ENCODE peak calls at places on chromosomes 5 and 9, in six cellular contexts. R is stomach, U is HL-60, Q is GM23338, H is H1, Z is prostate gland. N is an unnamed sample. For H3K27me3, the result is how much of the 10 kb centered on the place peaks cover.

GRCh38 chr9:81906656-81907055 is 21.6 kb upstream of the SPATA31D4 start:
- DNase-seq in R (no peak), U (no peak), Q (no peak), H (no peak), Z (no peak), N (no peak)

GRCh38 chr9:125536184-125537152 is 170.5 kb downstream of the MAPKAP1 start:
- DNase-seq in R (no peak), U (no peak), Q (no peak), H (no peak), Z (no peak), N (no peak)

GRCh38 chr9:131739192-131739961 is 499 bp downstream of the RAPGEF1 start:
- DNase-seq in R (peak), U (no peak), Q (peak), H (peak), Z (no peak), N (no peak)

GRCh38 chr5:114450516-114450909 is 88.6 kb downstream of the KCNN2 start:
- DNase-seq in R (no peak), U (no peak), Q (no peak), H (no peak), Z (no peak), N (no peak)

GRCh38 chr9:124256517-124257069 is 1.2 kb upstream of the NEK6 start:
- DNase-seq in R (no peak), U (no peak), Q (no peak), H (no peak), Z (no peak), N (no peak)

GRCh38 chr5:95543017-95543705 is 11.6 kb downstream of the SKIC3 start:
- DNase-seq in R (no peak), U (no peak), Q (no peak), H (no peak), Z (peak), N (no peak)

GRCh38 chr5:79133121-79133656 is 21.6 kb downstream of the BHMT start:
- DNase-seq in R (no peak), U (no peak), Q (peak), H (no peak), Z (no peak), N (no peak)

GRCh38 chr5:171630047-171630669 is 155.5 kb upstream of the SMIM23 start:
- DNase-seq in R (peak), U (no peak), Q (peak), H (peak), Z (peak), N (no peak)

GRCh38 chr9:87213948-87214347 is 266.6 kb upstream of the GAS1 start:
- DNase-seq in R (no peak), U (no peak), Q (no peak), H (no peak), Z (no peak), N (no peak)

GRCh38 chr9:134376386-134377142 is 50.3 kb downstream of the RXRA start:
- DNase-seq in R (no peak), U (no peak), Q (no peak), H (no peak), Z (no peak), N (no peak)

GRCh38 chr5:151047814-151048425 is 27.5 kb downstream of the GPX3 start:
- DNase-seq in R (no peak), U (no peak), Q (peak), H (peak), Z (no peak), N (no peak)

GRCh38 chr9:88462191-88462590 is 72.8 kb upstream of the NXNL2 start:
- DNase-seq in R (no peak), U (no peak), Q (no peak), H (no peak), Z (no peak), N (no peak)

GRCh38 chr9:15142903-15143534 is 164.0 kb downstream of the TTC39B start:
- DNase-seq in R (no peak), U (no peak), Q (peak), H (no peak), Z (no peak), N (no peak)

GRCh38 chr5:68379275-68380026 is 163.9 kb downstream of the PIK3R1 start:
- DNase-seq in R (no peak), U (no peak), Q (no peak), H (no peak), Z (peak), N (no peak)

GRCh38 chr5:150021491-150022162 is 21.1 kb downstream of the HMGXB3 start:
- DNase-seq in R (no peak), U (no peak), Q (peak), H (no peak), Z (peak), N (no peak)

GRCh38 chr5:51380603-51381207 is 2.5 kb upstream of the ISL1 start:
- DNase-seq in R (peak), U (no peak), Q (peak), H (no peak), Z (no peak), N (no peak)

GRCh38 chr9:130197888-130198287 is 25.7 kb downstream of the NCS1 start:
- DNase-seq in R (peak), U (no peak), Q (no peak), H (no peak), Z (no peak), N (no peak)

GRCh38 chr5:105168806-105169205 is 1606.2 kb upstream of the NUDT12 start:
- DNase-seq in R (no peak), U (no peak), Q (no peak), H (no peak), Z (no peak), N (no peak)

GRCh38 chr9:98995059-98995665 is 51.5 kb downstream of the COL15A1 start:
- DNase-seq in R (peak), U (no peak), Q (no peak), H (no peak), Z (no peak), N (no peak)

GRCh38 chr9:117672397-117672796 is 31.8 kb upstream of the TLR4 start:
- DNase-seq in R (no peak), U (no peak), Q (no peak), H (no peak), Z (no peak), N (no peak)

GRCh38 chr5:138716456-138716924 is 36.7 kb upstream of the CTNNA1 start:
- DNase-seq in R (no peak), U (no peak), Q (peak), H (peak), Z (peak), N (no peak)

GRCh38 chr9:86487222-86487841 is 133.1 kb upstream of the TUT7 start:
- DNase-seq in R (no peak), U (no peak), Q (peak), H (no peak), Z (no peak), N (no peak)

GRCh38 chr9:20621553-20622329 is 558 bp downstream of the MLLT3 start:
- DNase-seq in R (peak), U (peak), Q (peak), H (peak), Z (peak), N (peak)

GRCh38 chr5:119312403-119312802 is 43.4 kb upstream of the TNFAIP8 start:
- DNase-seq in R (no peak), U (no peak), Q (no peak), H (no peak), Z (no peak), N (no peak)

GRCh38 chr9:77935974-77936373 is 95.6 kb downstream of the GNAQ start:
- DNase-seq in R (no peak), U (no peak), Q (no peak), H (no peak), Z (no peak), N (no peak)

GRCh38 chr5:86909461-86909881 is 291.7 kb downstream of the COX7C start:
- DNase-seq in R (no peak), U (no peak), Q (no peak), H (no peak), Z (no peak), N (no peak)

GRCh38 chr5:154962494-154962893 is 21.6 kb downstream of the MRPL22 start:
- DNase-seq in R (no peak), U (no peak), Q (no peak), H (no peak), Z (no peak), N (no peak)

GRCh38 chr5:39992617-39993203 is 567.9 kb upstream of the DAB2 start:
- DNase-seq in R (no peak), U (no peak), Q (no peak), H (no peak), Z (no peak), N (no peak)

GRCh38 chr5:130324953-130325671 is 420.8 kb downstream of the CHSY3 start:
- DNase-seq in R (no peak), U (no peak), Q (no peak), H (no peak), Z (no peak), N (no peak)

GRCh38 chr5:130323804-130324454 is 419.7 kb downstream of the CHSY3 start:
- DNase-seq in R (no peak), U (peak), Q (no peak), H (no peak), Z (no peak), N (no peak)

GRCh38 chr5:130316971-130317421 is 412.7 kb downstream of the CHSY3 start:
- DNase-seq in R (no peak), U (no peak), Q (no peak), H (no peak), Z (no peak), N (no peak)

GRCh38 chr5:130321931-130322330 is 417.7 kb downstream of the CHSY3 start:
- DNase-seq in R (no peak), U (no peak), Q (no peak), H (no peak), Z (no peak), N (no peak)
- TF ChIP-seq POLR2AphosphoS5 in R (no peak), U (no peak), Q (no peak), H (no peak), Z (no peak), N (no peak)

GRCh38 chr5:135159626-135160025 is 125.6 kb upstream of the PITX1 start:
- DNase-seq in R (no peak), U (no peak), Q (no peak), H (no peak), Z (no peak), N (no peak)
- H3K27me3 ChIP-seq in R (under half), U (under half), Q (under half), H (under half), Z (under half), N (under half)

GRCh38 chr5:176533894-176534611 is 3.1 kb downstream of the RNF44 start:
- DNase-seq in R (peak), U (no peak), Q (no peak), H (no peak), Z (no peak), N (no peak)

GRCh38 chr5:176535655-176536131 is 1.5 kb downstream of the RNF44 start:
- DNase-seq in R (no peak), U (no peak), Q (no peak), H (no peak), Z (no peak), N (no peak)

GRCh38 chr5:176533390-176533789 is 3.8 kb downstream of the RNF44 start:
- DNase-seq in R (no peak), U (peak), Q (no peak), H (no peak), Z (no peak), N (no peak)

GRCh38 chr5:176535101-176535654 is 2.0 kb downstream of the RNF44 start:
- DNase-seq in R (no peak), U (no peak), Q (no peak), H (no peak), Z (peak), N (no peak)

DNA sequence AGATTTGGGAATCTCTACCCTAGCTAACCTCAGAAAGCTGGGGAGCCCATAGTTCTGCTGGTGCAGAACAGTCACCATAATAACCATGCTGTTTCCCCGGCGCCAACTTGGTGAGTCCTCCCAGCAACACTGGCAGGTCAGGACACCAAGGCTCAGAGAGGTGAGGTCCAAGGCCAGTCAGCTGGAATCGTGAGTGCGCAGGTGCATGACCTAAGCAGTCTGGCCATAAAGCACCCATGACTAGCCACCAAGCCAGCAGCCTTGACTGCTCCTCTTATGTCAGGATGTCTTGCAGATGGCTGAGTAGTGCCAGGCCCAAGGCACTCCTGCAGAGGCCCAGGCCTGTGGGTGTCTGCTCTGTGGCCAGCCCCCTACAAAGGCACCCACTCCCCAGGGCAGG is 2.6 kb downstream of the RNF44 start:
- DNase-seq in R (no peak), U (no peak), Q (no peak), H (no peak), Z (no peak), N (no peak)
- TF ChIP-seq POLR2AphosphoS5 in R (no peak), U (no peak), Q (no peak), H (peak), Z (no peak), N (no peak)

GRCh38 chr5:178587793-178588611 is 2.2 kb downstream of the COL23A1 start:
- DNase-seq in R (no peak), U (no peak), Q (no peak), H (no peak), Z (peak), N (no peak)
- H3K27me3 ChIP-seq in R (under half), U (under half), Q (under half), H (under half), Z (under half), N (under half)

DNA sequence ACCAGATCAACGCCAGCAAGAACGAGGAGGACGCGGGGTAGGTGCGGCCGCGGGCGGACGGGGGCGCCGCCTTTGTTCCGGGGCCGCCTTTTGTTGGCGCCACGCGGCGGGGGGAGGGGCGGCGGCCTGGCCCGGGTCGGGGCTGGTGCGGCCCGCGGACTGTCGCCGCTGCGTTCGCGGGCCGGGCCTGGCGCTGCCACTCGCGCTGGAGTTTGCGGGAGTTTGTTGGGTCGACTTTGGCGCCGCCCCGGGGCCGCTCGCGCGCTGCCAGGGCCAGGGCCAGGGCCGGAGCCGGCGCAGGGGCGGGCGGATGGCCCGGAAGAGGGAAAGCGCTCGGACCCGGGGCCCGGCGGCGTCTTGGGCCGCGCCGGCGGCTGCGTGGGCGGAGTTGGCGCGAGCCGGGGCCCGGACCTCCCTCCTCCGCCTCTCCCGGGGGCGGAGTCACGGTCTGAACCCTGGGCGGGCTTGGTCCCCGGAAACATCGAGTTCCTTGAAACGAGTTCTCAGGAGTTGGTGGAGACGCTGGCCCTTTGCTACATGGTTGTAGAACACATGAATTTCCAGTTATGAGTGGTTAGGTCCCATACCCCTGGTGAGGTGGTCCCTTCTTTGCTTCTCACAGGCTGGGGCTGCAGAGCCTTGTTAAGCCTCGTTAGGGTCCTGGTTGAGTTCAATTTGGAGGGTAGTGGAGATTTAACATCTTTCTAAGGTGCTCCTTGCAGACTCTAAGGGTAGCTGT is 846 bp downstream of the HNRNPAB start:
- DNase-seq in R (peak), U (no peak), Q (peak), H (peak), Z (peak), N (peak)
- TF ChIP-seq POLR2AphosphoS5 in R (peak), U (peak), Q (no peak), H (peak), Z (peak), N (no peak)

GRCh38 chr5:966345-966710 is 42.3 kb upstream of the NKD2 start:
- DNase-seq in R (no peak), U (no peak), Q (no peak), H (peak), Z (no peak), N (no peak)
- H3K27me3 ChIP-seq in R (under half), U (under half), Q (under half), H (under half), Z (under half), N (under half)

DNA sequence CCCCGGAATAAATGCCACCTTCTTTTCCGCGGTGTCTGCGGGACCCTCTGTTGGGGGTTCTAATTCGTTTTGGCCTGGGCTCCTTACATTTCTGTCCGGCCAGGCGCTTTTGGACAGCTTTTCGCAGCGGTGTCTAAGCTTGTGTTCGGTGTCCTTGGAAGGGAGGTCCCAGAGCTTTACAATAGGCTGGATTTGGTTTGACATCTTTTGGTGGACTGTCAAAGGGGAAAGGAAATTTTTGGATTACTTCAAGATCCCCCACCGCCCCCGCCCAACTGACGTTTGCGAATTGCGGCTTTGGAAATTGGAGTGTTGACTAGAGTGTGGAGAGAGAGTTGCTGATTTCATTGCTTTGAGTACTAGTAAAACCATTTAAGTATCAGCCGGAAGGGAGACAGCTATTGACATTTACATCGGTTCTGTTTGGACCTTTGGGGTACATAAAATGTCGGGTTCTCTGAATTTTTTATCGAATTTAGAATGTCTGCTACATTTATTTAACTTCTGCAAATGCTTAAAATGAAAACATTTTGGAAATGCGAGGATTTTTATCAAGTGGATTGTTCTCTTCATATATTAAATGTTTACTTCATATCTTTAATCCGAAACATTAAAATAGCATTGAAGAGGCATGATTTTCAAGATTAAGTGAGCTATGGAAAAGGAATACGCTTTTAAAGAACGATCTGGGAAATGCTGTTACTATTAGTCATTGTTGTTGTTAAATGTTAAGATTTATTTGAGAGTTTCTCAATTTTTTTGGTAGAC is 4.7 kb upstream of the PURA start:
- DNase-seq in R (no peak), U (no peak), Q (peak), H (no peak), Z (no peak), N (peak)
- TF ChIP-seq POLR2AphosphoS5 in R (no peak), U (no peak), Q (no peak), H (no peak), Z (no peak), N (no peak)

GRCh38 chr5:1720396-1721110 is 79.1 kb downstream of the MRPL36 start:
- DNase-seq in R (no peak), U (no peak), Q (no peak), H (peak), Z (no peak), N (peak)
- H3K27me3 ChIP-seq in R (under half), U (under half), Q (under half), H (under half), Z (under half), N (under half)

GRCh38 chr5:172906436-172906835 is 52.8 kb upstream of the RPL26L1 start:
- DNase-seq in R (no peak), U (no peak), Q (no peak), H (no peak), Z (no peak), N (no peak)
- TF ChIP-seq POLR2AphosphoS5 in R (no peak), U (no peak), Q (no peak), H (no peak), Z (no peak), N (no peak)

GRCh38 chr5:135468086-135468485 is 15.9 kb upstream of the TIFAB start:
- DNase-seq in R (no peak), U (no peak), Q (no peak), H (no peak), Z (no peak), N (peak)

GRCh38 chr5:135466178-135467050 is 14.3 kb upstream of the TIFAB start:
- DNase-seq in R (peak), U (no peak), Q (peak), H (peak), Z (peak), N (peak)

GRCh38 chr5:135465391-135466122 is 13.4 kb upstream of the TIFAB start:
- DNase-seq in R (no peak), U (no peak), Q (no peak), H (no peak), Z (no peak), N (peak)

GRCh38 chr5:135468541-135468940 is 16.4 kb upstream of the TIFAB start:
- DNase-seq in R (no peak), U (no peak), Q (no peak), H (no peak), Z (no peak), N (peak)

GRCh38 chr5:135467051-135467625 is 15.0 kb upstream of the TIFAB start:
- DNase-seq in R (no peak), U (no peak), Q (no peak), H (no peak), Z (no peak), N (peak)
- H3K27me3 ChIP-seq in R (under half), U (under half), Q (half or more), H (half or more), Z (under half), N (under half)